ENCODE peak calls at places on chromosome 7, in six cellular contexts. L is mucosa of descending colon, Q is AG10803, N is neural crest cell, C is suprapubic skin, V is PC-3. M is an unnamed sample.

GRCh38 chr7:147611402-147611801 is 979.2 kb upstream of the C7orf33 start:
- DNase-seq in L (no peak), Q (no peak), N (no peak), C (no peak), V (no peak), M (no peak)

GRCh38 chr7:44534501-44534900 is 6.6 kb downstream of the NPC1L1 start:
- DNase-seq in L (no peak), Q (no peak), N (peak), C (no peak), V (peak), M (peak)

GRCh38 chr7:102814025-102814471 is 65.2 kb downstream of the FAM185A start:
- DNase-seq in L (no peak), Q (peak), N (no peak), C (no peak), V (peak), M (no peak)

GRCh38 chr7:153190452-153190851 is 430.9 kb downstream of the ACTR3B start:
- DNase-seq in L (no peak), Q (no peak), N (no peak), C (no peak), V (no peak), M (peak)

GRCh38 chr7:155864991-155865690 is 52.9 kb upstream of the SHH start:
- DNase-seq in L (no peak), Q (no peak), N (no peak), C (peak), V (no peak), M (no peak)

GRCh38 chr7:33882040-33882800 is 23.1 kb upstream of the BMPER start:
- DNase-seq in L (no peak), Q (peak), N (no peak), C (no peak), V (no peak), M (no peak)

GRCh38 chr7:26686448-26686981 is 177.9 kb downstream of the SKAP2 start:
- DNase-seq in L (no peak), Q (peak), N (no peak), C (peak), V (peak), M (peak)

GRCh38 chr7:29607889-29608288 is 44.3 kb downstream of the PRR15 start:
- DNase-seq in L (no peak), Q (peak), N (no peak), C (no peak), V (peak), M (no peak)

GRCh38 chr7:43535810-43536585 is 46.9 kb upstream of the STK17A start:
- DNase-seq in L (no peak), Q (peak), N (no peak), C (no peak), V (peak), M (no peak)

GRCh38 chr7:36762394-36762793 is 38.1 kb upstream of the AOAH start:
- DNase-seq in L (no peak), Q (no peak), N (no peak), C (no peak), V (no peak), M (no peak)

GRCh38 chr7:54705436-54705835 is 53.6 kb downstream of the SEC61G start:
- DNase-seq in L (no peak), Q (peak), N (no peak), C (no peak), V (peak), M (no peak)

GRCh38 chr7:87538052-87538451 is 62.6 kb upstream of the ABCB4 start:
- DNase-seq in L (no peak), Q (no peak), N (no peak), C (no peak), V (no peak), M (no peak)

GRCh38 chr7:22584179-22584578 is 84.2 kb upstream of the STEAP1B start:
- DNase-seq in L (no peak), Q (no peak), N (no peak), C (no peak), V (no peak), M (no peak)

GRCh38 chr7:22588396-22588795 is 88.4 kb upstream of the STEAP1B start:
- DNase-seq in L (no peak), Q (peak), N (no peak), C (no peak), V (no peak), M (no peak)

GRCh38 chr7:22586101-22586805 is 86.3 kb upstream of the STEAP1B start:
- DNase-seq in L (no peak), Q (no peak), N (no peak), C (no peak), V (peak), M (no peak)

GRCh38 chr7:22587322-22587721 is 87.3 kb upstream of the STEAP1B start:
- DNase-seq in L (no peak), Q (peak), N (no peak), C (no peak), V (no peak), M (no peak)

GRCh38 chr7:22586806-22587180 is 86.8 kb upstream of the STEAP1B start:
- DNase-seq in L (no peak), Q (peak), N (no peak), C (no peak), V (peak), M (no peak)
- TF ChIP-seq CTCF in L (no peak), Q (peak), N (peak), C (no peak), V (peak), M (no peak)

DNA sequence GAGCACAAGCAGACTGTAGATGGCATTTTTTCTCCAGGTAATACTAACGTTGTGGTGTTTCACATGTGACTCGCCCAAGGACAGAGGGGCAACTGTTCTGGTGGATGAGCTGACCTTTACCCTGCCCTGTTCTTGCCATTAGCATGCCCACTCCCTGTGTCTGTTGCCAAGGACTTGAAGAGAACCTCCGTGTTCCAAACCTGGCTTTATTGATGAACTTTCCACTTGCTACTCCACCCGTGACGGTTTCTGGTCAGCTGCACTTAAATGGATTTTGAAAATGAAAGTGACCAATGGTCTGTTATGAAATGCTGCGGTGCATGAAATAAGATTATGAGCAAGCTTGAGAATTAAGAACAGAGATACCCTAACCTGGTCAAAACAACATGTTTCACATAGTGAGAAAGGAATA is 30.4 kb downstream of the LRRC4 start:
- DNase-seq in L (no peak), Q (no peak), N (no peak), C (no peak), V (no peak), M (no peak)
- TF ChIP-seq CTCF in L (no peak), Q (no peak), N (no peak), C (no peak), V (no peak), M (no peak)

GRCh38 chr7:27689045-27689877 is 26.6 kb upstream of the HIBADH start:
- DNase-seq in L (no peak), Q (peak), N (no peak), C (no peak), V (peak), M (peak)
- TF ChIP-seq CTCF in L (no peak), Q (peak), N (no peak), C (no peak), V (peak), M (no peak)

GRCh38 chr7:105013818-105014724 is at the start of gene KMT2E:
- DNase-seq in L (peak), Q (peak), N (peak), C (peak), V (peak), M (peak)
- TF ChIP-seq CTCF in L (no peak), Q (no peak), N (peak), C (no peak), V (no peak), M (no peak)

DNA sequence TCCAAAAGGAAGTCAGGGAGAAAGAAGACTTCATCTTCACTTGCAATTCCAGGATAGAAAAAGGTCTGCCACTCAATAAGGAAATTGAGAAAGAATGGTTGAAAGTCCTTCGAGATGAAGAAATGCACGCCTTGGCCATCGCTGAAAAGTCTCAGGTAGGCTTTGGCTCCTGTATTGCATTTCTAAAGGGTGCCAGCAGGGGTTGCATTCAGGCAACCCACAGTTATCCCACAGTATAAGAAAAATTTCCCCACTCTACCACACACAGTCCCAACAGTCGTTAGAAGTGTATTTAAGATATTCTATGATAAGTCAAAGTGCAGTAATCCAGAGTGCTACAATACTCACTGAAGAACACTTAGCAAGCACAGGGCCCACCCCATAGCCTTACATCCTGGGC is 93.4 kb upstream of the FGL2 start:
- DNase-seq in L (no peak), Q (no peak), N (no peak), C (no peak), V (no peak), M (no peak)
- TF ChIP-seq CTCF in L (no peak), Q (no peak), N (peak), C (no peak), V (peak), M (peak)

GRCh38 chr7:1368682-1369571 is 90.3 kb downstream of the MICALL2 start:
- DNase-seq in L (peak), Q (no peak), N (peak), C (no peak), V (peak), M (peak)
- TF ChIP-seq CTCF in L (no peak), Q (no peak), N (peak), C (peak), V (peak), M (peak)

DNA sequence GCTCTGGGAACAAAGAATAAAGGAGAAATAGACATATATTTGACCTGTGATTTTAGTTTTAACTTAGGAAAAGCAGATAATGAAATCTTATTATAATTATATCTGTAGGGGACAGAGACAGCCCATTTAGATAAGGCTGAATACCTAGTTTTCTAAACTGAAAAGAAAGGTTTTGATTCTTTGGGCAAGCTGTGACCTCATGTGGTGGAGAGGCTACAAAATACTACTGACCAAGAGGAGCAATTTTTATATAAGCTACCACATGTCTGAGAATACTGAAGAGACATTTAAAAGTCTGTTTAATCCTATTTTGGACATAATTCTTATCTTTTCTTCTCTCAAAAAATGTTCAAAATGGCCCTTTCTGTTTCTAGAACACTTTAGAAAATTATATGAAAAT is 271.0 kb downstream of the MTERF1 start:
- DNase-seq in L (no peak), Q (no peak), N (no peak), C (no peak), V (no peak), M (no peak)
- TF ChIP-seq CTCF in L (no peak), Q (peak), N (no peak), C (no peak), V (no peak), M (no peak)

DNA sequence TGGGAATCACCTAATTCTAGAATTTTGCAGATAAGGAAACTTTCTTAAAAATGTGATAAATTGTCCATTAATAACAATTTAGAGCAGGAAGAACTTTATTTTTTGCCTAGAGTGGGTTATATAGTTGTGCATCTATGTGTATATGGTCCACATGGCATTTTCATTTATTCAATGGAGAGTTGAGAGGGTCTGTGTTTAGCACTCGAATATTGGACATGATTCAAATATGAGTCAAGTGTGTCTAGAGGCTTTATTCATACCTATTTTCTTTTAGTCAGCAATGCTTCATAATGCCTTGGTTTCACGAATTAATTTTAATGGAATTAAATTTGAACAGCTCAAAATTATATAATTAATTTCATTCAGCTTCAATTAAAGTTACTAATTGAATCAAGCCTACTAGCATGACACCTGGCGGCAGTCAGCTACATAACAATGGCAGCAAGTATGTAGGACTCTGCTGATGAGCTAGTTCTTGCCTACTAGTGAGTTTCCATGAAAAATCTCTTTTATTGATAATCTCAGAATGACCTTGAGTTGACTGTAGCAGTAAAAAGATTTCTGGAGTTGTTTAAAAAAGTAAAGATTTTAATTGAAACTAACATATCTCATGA is 17.7 kb downstream of the MDFIC start:
- DNase-seq in L (no peak), Q (no peak), N (no peak), C (no peak), V (peak), M (no peak)
- TF ChIP-seq CTCF in L (no peak), Q (no peak), N (no peak), C (no peak), V (no peak), M (no peak)

GRCh38 chr7:4136501-4137110 is 545.5 kb upstream of the FOXK1 start:
- DNase-seq in L (no peak), Q (no peak), N (no peak), C (peak), V (no peak), M (no peak)
- TF ChIP-seq CTCF in L (no peak), Q (no peak), N (no peak), C (no peak), V (no peak), M (peak)

GRCh38 chr7:112749775-112750174 is 40.4 kb downstream of the TMEM168 start:
- DNase-seq in L (no peak), Q (no peak), N (no peak), C (no peak), V (no peak), M (no peak)
- TF ChIP-seq CTCF in L (no peak), Q (no peak), N (peak), C (no peak), V (peak), M (peak)

M was measured in endothelial cell.